ENCODE peak calls at places on chromosomes 11 and 22, in eight cellular contexts. W is HCT116, N is thyroid gland, V is transverse colon, A is testis, B is prostate gland, G is sigmoid colon, T is ovary. I is an unnamed sample.

GRCh38 chr11:29224739-29225384 is 792.0 kb downstream of the KCNA4 start:
- DNase-seq in V (no peak), G (no peak), A (no peak), N (no peak), W (no peak), B (no peak), T (no peak), I (no peak)

GRCh38 chr11:76810151-76810853 is 27.1 kb downstream of the TSKU start:
- DNase-seq in A (peak; percentile 53), G (no peak), N (peak; percentile 40), T (peak; percentile 33), W (peak; percentile 15), V (peak; percentile 64), B (no peak), I (peak; percentile 67)

GRCh38 chr11:124961972-124962609 is 8.1 kb downstream of the CCDC15 start:
- DNase-seq in A (no peak), W (peak; percentile 71), G (no peak), V (no peak), N (no peak), B (peak; percentile 41), T (no peak), I (no peak)

GRCh38 chr11:75997273-75997552 is 182.2 kb downstream of the UVRAG start:
- DNase-seq in B (no peak), V (no peak), W (no peak), G (no peak), T (no peak), A (no peak), N (no peak), I (no peak)

GRCh38 chr11:13259374-13259773 is 18.2 kb upstream of the BMAL1 start:
- DNase-seq in N (no peak), T (no peak), V (no peak), W (no peak), G (no peak), B (no peak), A (no peak), I (no peak)

GRCh38 chr22:29040385-29041275 is 21.0 kb downstream of the C22orf31 start:
- DNase-seq in W (peak; percentile 73), G (peak; percentile 81), A (peak; percentile 83), T (peak; percentile 66), N (peak; percentile 73), B (peak; percentile 73), V (peak; percentile 66), I (peak; percentile 71)

GRCh38 chr11:78061088-78061920 is 2.4 kb upstream of the THRSP start:
- DNase-seq in G (no peak), A (peak; percentile 50), W (no peak), T (no peak), V (no peak), N (peak; percentile 94), B (no peak), I (peak; percentile 94)

GRCh38 chr22:29080061-29080975 is 7.5 kb downstream of the KREMEN1 start:
- DNase-seq in N (peak; percentile 22), G (no peak), A (no peak), T (no peak), W (no peak), B (peak; percentile 34), V (no peak), I (no peak)

GRCh38 chr11:36376888-36377758 is 81.0 kb downstream of the PRR5L start:
- DNase-seq in G (peak; percentile 69), T (peak; percentile 78), N (peak; percentile 10), B (no peak), V (peak; percentile 78), W (no peak), A (peak; percentile 52), I (peak; percentile 56)

GRCh38 chr11:121829159-121829643 is 286.8 kb downstream of the BLID start:
- DNase-seq in W (peak; percentile 21), T (no peak), A (no peak), V (no peak), N (no peak), B (no peak), G (no peak), I (no peak)

GRCh38 chr22:19022755-19023154 is 86.7 kb upstream of the PRODH start:
- DNase-seq in G (no peak), T (no peak), W (no peak), A (no peak), N (no peak), V (no peak), B (no peak), I (no peak)

GRCh38 chr11:57568330-57568766 is 876 bp upstream of the UBE2L6 start:
- DNase-seq in W (peak; percentile 56), B (no peak), A (no peak), G (peak; percentile 90), V (no peak), N (no peak), T (peak; percentile 93), I (no peak)

GRCh38 chr11:8649361-8649760 is 33.1 kb downstream of the TRIM66 start:
- DNase-seq in B (no peak), G (no peak), N (no peak), A (no peak), V (no peak), T (no peak), W (no peak), I (no peak)

GRCh38 chr11:64359712-64360402 is 895 bp downstream of the RPS6KA4 start:
- DNase-seq in A (no peak), N (peak; percentile 23), G (no peak), B (no peak), T (no peak), V (peak; percentile 22), W (no peak), I (no peak)
- TF ChIP-seq POLR2A in A (no peak), N (no peak), G (no peak), B (no peak), T (no peak), V (no peak), W (no peak), I (no peak)

GRCh38 chr11:4203603-4204360 is 109.2 kb downstream of the RRM1 start:
- DNase-seq in G (no peak), B (no peak), W (no peak), T (no peak), V (no peak), A (no peak), N (no peak), I (no peak)
- TF ChIP-seq CTCF in G (no peak), B (no peak), W (no peak), T (no peak), V (no peak), A (no peak), N (no peak), I (peak; percentile 11)

GRCh38 chr11:65445101-65445603 is 22.6 kb downstream of the NEAT1 start:
- DNase-seq in A (no peak), T (peak; percentile 38), B (no peak), G (no peak), N (peak; percentile 58), W (no peak), V (no peak), I (peak; percentile 49)

GRCh38 chr11:65445604-65446445 is 23.2 kb downstream of the NEAT1 start:
- DNase-seq in T (peak; percentile 41), W (no peak), B (no peak), G (peak; percentile 76), N (peak; percentile 60), V (no peak), A (no peak), I (peak; percentile 55)

GRCh38 chr11:65446446-65447277 is 24.1 kb downstream of the NEAT1 start:
- DNase-seq in V (no peak), A (no peak), W (no peak), G (peak; percentile 82), N (peak; percentile 66), B (no peak), T (peak; percentile 41), I (peak; percentile 45)

GRCh38 chr11:65448418-65449196 is 26.0 kb downstream of the NEAT1 start:
- DNase-seq in T (peak; percentile 43), N (peak; percentile 78), G (peak; percentile 70), W (no peak), B (no peak), V (peak; percentile 42), A (no peak), I (no peak)

DNA sequence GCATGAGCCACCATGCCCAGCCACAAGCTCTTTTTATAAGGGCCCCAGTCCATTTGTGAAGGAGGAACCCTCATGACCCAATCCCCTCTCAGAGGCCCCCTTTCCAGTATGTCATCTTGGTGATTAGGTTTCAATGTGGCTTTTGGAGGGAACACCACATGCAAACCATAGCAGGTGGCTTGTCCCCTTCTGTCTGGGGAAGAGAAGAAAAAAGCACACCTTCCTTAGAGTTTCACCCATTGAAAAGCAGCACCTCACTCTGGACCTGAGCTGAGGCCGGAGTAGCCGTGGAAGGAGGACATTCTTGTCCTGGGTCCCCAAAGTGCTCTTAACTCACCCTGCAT is 25.4 kb downstream of the NEAT1 start:
- DNase-seq in N (no peak), W (no peak), G (no peak), T (no peak), V (no peak), B (no peak), A (no peak), I (no peak)
- TF ChIP-seq POLR2A in N (no peak), W (no peak), G (no peak), T (no peak), V (no peak), B (no peak), A (no peak), I (no peak)

DNA sequence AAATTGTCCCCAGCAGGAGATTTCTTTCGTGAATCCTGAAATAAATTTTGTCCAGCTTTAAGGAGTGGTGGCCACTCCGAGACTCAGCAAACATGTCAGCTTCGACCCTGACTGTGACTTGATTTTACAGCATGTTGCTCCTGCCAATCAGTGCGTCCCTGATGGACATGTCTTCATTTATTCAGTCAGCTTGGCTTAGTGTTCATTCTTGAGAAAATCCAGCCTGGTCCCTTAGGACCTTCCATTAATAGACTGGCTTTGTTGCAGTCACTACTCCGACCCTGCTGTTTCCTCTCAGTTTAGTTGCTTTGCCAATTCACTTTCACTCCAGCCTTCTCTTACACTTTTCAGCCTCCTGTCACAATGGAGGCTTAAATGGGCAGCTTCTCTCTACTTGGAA is 30.5 kb downstream of the TMPRSS5 start:
- DNase-seq in W (no peak), V (no peak), A (no peak), B (no peak), N (no peak), T (no peak), G (no peak), I (no peak)
- TF ChIP-seq CTCF in W (no peak), V (no peak), A (no peak), B (no peak), N (no peak), T (no peak), G (no peak), I (no peak)

DNA sequence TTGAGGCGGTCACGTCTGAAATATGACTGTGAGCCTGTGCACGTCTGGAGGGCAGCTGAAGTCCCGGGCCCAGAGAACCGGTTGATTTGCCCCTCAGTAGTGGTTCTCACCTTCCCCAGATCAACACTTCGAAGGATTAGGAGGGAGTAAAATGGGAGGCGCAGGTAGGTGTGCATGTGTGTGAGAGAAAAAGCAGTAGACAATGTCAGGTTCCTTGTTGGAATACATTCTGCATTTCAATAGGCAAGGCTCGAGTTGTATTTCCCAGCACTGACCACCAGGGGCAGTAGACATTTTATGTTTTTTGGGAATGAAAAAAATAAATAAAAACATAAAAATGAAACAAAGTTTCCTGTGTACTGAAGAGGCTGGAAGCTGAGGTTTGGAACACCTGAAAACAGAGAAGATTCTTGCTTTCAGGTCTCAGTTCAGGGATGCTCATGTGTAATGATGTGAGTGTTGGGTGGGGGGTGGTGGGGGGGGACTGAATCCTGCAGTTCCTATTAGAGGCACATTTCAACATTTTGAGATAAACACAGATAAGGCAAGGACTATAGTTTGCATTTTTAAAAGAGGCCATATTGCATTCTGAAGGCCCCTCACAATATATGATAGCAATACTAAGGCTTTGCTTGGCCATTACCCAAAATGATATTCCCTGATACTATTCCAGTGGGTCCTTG is 333.9 kb downstream of the CADM1 start:
- DNase-seq in T (no peak), B (no peak), W (no peak), N (peak; percentile 54), A (peak; percentile 57), G (no peak), V (peak; percentile 37), I (no peak)
- TF ChIP-seq POLR2A in T (no peak), B (no peak), W (no peak), N (no peak), A (no peak), G (no peak), V (no peak), I (no peak)

I was measured in right lobe of liver.